ENCODE peak calls at places on chromosomes 11 and 22, in five cellular contexts. One of them, this sample, is unnamed.

GRCh38 chr11:40338739-40339138 is 1120.7 kb downstream of the LRRC4C start:
- DNase-seq in GM12878: no peak
- DNase-seq in HepG2: no peak
- DNase-seq in A549: peak; percentile 8
- DNase-seq in K562: no peak
- DNase-seq in this sample: peak; percentile 2

GRCh38 chr22:24402460-24403192 is 24.8 kb upstream of the ADORA2A start:
- DNase-seq in GM12878: peak; percentile 33
- DNase-seq in HepG2: peak; percentile 24
- DNase-seq in A549: peak; percentile 81
- DNase-seq in K562: no peak
- DNase-seq in this sample: no peak

GRCh38 chr11:68160100-68160695 is 39.0 kb upstream of the CHKA start:
- DNase-seq in GM12878: no peak
- DNase-seq in HepG2: no peak
- DNase-seq in A549: no peak
- DNase-seq in K562: no peak
- DNase-seq in this sample: no peak

GRCh38 chr22:28992565-28993326 is 68.9 kb downstream of the C22orf31 start:
- DNase-seq in GM12878: no peak
- DNase-seq in HepG2: no peak
- DNase-seq in A549: no peak
- DNase-seq in K562: no peak
- DNase-seq in this sample: no peak

GRCh38 chr22:19152942-19153883 is 3.1 kb upstream of the GSC2 start:
- DNase-seq in GM12878: no peak
- DNase-seq in HepG2: no peak
- DNase-seq in A549: no peak
- DNase-seq in K562: no peak
- DNase-seq in this sample: no peak

GRCh38 chr11:70468256-70469230 is 70.2 kb downstream of the CTTN start:
- DNase-seq in GM12878: no peak
- DNase-seq in HepG2: no peak
- DNase-seq in A549: no peak
- DNase-seq in K562: no peak
- DNase-seq in this sample: peak; percentile 45

GRCh38 chr11:84870486-84870885 is 756.7 kb downstream of the DLG2 start:
- DNase-seq in GM12878: no peak
- DNase-seq in HepG2: no peak
- DNase-seq in A549: no peak
- DNase-seq in K562: no peak
- DNase-seq in this sample: no peak

GRCh38 chr22:26669060-26669481 is 11.7 kb downstream of the MIAT start:
- DNase-seq in GM12878: no peak
- DNase-seq in HepG2: peak; percentile 32
- DNase-seq in A549: peak; percentile 76
- DNase-seq in K562: peak; percentile 19
- DNase-seq in this sample: peak; percentile 83

GRCh38 chr22:25098445-25099081 is 101.1 kb upstream of the CRYBB3 start:
- DNase-seq in GM12878: no peak
- DNase-seq in HepG2: no peak
- DNase-seq in A549: no peak
- DNase-seq in K562: no peak
- DNase-seq in this sample: peak; percentile 26

GRCh38 chr11:57458410-57459111 is 1.8 kb upstream of the RTN4RL2 start:
- DNase-seq in GM12878: no peak
- DNase-seq in HepG2: no peak
- DNase-seq in A549: peak; percentile 71
- DNase-seq in K562: peak; percentile 71
- DNase-seq in this sample: peak; percentile 79

GRCh38 chr11:19816817-19817216 is 104.2 kb downstream of the NAV2 start:
- DNase-seq in GM12878: no peak
- DNase-seq in HepG2: no peak
- DNase-seq in A549: no peak
- DNase-seq in K562: no peak
- DNase-seq in this sample: peak; percentile 75

GRCh38 chr11:28938091-28938490 is 829.9 kb downstream of the METTL15 start:
- DNase-seq in GM12878: no peak
- DNase-seq in HepG2: no peak
- DNase-seq in A549: no peak
- DNase-seq in K562: no peak
- DNase-seq in this sample: no peak

GRCh38 chr11:61516675-61517516 is 8.3 kb downstream of the LRRC10B start:
- DNase-seq in GM12878: no peak
- DNase-seq in HepG2: peak; percentile 8
- DNase-seq in A549: peak; percentile 28
- DNase-seq in K562: peak; percentile 90
- DNase-seq in this sample: peak; percentile 80
- TF ChIP-seq JUNB in GM12878: no peak
- TF ChIP-seq JUNB in HepG2: no peak
- TF ChIP-seq JUNB in A549: no peak
- TF ChIP-seq JUNB in K562: no peak
- TF ChIP-seq JUNB in this sample: no peak

DNA sequence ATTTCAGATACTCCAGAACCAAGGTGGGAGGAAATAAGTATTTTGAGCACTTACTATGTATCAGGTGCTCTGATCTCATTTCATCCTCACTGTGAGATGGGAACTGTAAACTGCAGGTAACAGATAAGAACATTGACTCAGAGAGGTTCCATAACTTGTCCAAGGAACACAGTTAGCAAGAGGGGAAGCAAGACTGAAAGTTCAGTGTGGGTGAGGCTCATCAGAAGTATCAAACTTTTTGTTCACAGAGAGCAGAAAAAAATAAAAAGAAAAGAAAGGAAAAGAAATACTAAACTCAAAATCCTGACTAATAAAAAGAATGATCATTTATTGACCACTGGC is 37.1 kb downstream of the RAB30 start:
- DNase-seq in GM12878: no peak
- DNase-seq in HepG2: no peak
- DNase-seq in A549: no peak
- DNase-seq in K562: no peak
- DNase-seq in this sample: no peak
- TF ChIP-seq JUNB in GM12878: no peak
- TF ChIP-seq JUNB in HepG2: no peak
- TF ChIP-seq JUNB in A549: no peak
- TF ChIP-seq JUNB in K562: no peak
- TF ChIP-seq JUNB in this sample: no peak

DNA sequence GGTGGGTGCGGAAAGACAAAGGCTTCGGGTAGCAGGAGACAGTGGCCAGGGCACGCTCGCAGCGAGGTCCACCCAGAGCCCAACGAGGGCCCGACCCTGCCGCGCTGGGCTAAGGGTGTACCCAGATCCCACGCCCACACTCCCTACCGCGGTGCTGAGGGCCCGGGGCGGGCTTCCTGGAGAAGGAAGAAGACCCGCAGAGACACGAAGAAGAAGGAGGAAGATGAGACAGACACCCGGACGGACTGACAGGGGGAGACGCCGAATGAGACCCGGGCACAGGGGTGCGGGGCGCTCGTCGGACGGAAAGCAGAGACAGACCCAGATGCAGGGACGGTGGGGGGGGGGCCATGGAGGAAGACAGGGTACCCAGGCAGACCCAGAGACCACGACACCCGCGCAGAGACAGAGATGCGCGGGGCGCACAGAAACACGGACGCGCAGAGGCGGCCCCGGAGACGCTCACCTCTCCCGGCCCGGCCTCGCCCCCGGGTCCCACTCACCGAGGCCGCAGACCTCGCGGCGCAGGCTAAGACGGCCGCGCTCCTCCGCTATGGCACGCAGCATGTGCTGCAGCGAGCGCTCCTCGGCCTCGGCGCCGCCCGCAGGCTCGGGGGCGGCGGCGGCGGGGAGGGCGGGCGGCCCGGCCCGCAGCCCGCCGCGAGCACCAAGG is 421 bp downstream of the KIAA0930 start:
- DNase-seq in GM12878: no peak
- DNase-seq in HepG2: no peak
- DNase-seq in A549: no peak
- DNase-seq in K562: no peak
- DNase-seq in this sample: peak; percentile 53
- TF ChIP-seq JUNB in GM12878: no peak
- TF ChIP-seq JUNB in HepG2: no peak
- TF ChIP-seq JUNB in A549: no peak
- TF ChIP-seq JUNB in K562: no peak
- TF ChIP-seq JUNB in this sample: no peak

DNA sequence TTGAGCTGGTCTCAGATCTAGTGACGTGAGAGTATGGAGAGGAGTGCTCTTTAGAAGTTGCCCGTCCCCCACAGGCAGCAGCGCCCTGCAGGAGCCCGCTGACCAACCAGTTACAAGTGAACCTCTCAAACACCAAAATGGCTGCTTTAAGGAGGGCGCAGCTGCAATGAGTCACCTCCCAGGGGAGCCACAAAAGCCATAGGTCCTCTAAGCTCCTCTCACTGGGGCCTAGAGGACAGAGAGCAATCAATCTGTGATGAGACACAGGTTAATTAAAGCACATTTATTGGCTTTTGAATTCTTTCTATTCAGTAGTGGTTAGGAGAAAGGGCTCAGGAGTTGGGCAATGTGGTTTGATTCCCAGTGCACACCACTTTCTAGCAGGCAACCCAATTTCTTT is 15.5 kb upstream of the RAPSN start:
- DNase-seq in GM12878: no peak
- DNase-seq in HepG2: no peak
- DNase-seq in A549: no peak
- DNase-seq in K562: no peak
- DNase-seq in this sample: peak; percentile 59
- TF ChIP-seq JUNB in GM12878: no peak
- TF ChIP-seq JUNB in HepG2: no peak
- TF ChIP-seq JUNB in A549: no peak
- TF ChIP-seq JUNB in K562: no peak
- TF ChIP-seq JUNB in this sample: no peak

DNA sequence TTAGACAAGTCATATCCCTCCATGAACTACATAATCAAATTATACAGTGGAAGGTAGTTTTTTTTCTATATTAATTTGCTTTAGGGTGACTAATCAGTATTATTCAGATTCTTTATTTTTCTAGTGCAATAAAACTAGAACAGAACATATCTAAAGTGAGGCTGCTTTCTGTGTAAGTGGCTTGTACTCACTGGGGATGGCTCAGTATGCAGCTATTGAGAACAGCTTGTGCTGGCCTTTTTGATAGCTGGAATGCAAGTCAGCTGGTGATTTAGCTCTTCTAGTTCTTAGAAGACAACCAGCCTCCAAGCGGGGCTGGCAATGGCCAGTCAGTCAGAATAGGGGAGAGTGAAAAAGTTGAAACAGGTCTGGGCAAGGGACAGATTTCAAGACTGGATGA is 119.4 kb downstream of the BLID start:
- DNase-seq in GM12878: no peak
- DNase-seq in HepG2: no peak
- DNase-seq in A549: no peak
- DNase-seq in K562: no peak
- DNase-seq in this sample: no peak
- TF ChIP-seq JUNB in GM12878: no peak
- TF ChIP-seq JUNB in HepG2: no peak
- TF ChIP-seq JUNB in A549: no peak
- TF ChIP-seq JUNB in K562: no peak
- TF ChIP-seq JUNB in this sample: no peak

GRCh38 chr11:130428692-130429681 is 578 bp upstream of the ADAMTS8 start:
- DNase-seq in GM12878: no peak
- DNase-seq in HepG2: no peak
- DNase-seq in A549: no peak
- DNase-seq in K562: no peak
- DNase-seq in this sample: peak; percentile 41

GRCh38 chr11:130427049-130427388 is 1.4 kb downstream of the ADAMTS8 start:
- DNase-seq in GM12878: no peak
- DNase-seq in HepG2: no peak
- DNase-seq in A549: no peak
- DNase-seq in K562: no peak
- DNase-seq in this sample: no peak

GRCh38 chr11:130426223-130427048 is 2.0 kb downstream of the ADAMTS8 start:
- DNase-seq in GM12878: no peak
- DNase-seq in HepG2: no peak
- DNase-seq in A549: no peak
- DNase-seq in K562: no peak
- DNase-seq in this sample: no peak

GRCh38 chr11:130428271-130428670 is at the start of gene ADAMTS8:
- DNase-seq in GM12878: no peak
- DNase-seq in HepG2: no peak
- DNase-seq in A549: no peak
- DNase-seq in K562: no peak
- DNase-seq in this sample: peak; percentile 62

GRCh38 chr11:130427581-130428211 is 713 bp downstream of the ADAMTS8 start:
- DNase-seq in GM12878: no peak
- DNase-seq in HepG2: no peak
- DNase-seq in A549: no peak
- DNase-seq in K562: no peak
- DNase-seq in this sample: peak; percentile 70
- TF ChIP-seq JUNB in GM12878: no peak
- TF ChIP-seq JUNB in HepG2: no peak
- TF ChIP-seq JUNB in A549: no peak
- TF ChIP-seq JUNB in K562: no peak
- TF ChIP-seq JUNB in this sample: no peak

This sample was measured in GM23338.